ENCODE peak calls at places on chromosome 9, in nine cellular contexts. G, V, O, X, U, R, C, B and I are unnamed samples. For H3K9me3 and H3K4me1, the result is how much of the 10 kb centered on the place peaks cover.

GRCh38 chr9:123399803-123400378 is 43.9 kb downstream of the CRB2 start:
- DNase-seq in G (no peak), V (no peak), O (peak), X (peak), U (no peak), R (no peak), C (peak), B (peak), I (no peak)

GRCh38 chr9:132384376-132384775 is 22.3 kb downstream of the TTF1 start:
- DNase-seq in G (no peak), V (no peak), O (no peak), X (peak), U (no peak), R (no peak), C (no peak), B (no peak), I (no peak)

GRCh38 chr9:129239946-129240490 is 62.0 kb upstream of the IER5L start:
- DNase-seq in G (no peak), V (peak), O (no peak), X (no peak), U (peak), R (no peak), C (peak), B (no peak), I (peak)

GRCh38 chr9:134693011-134693410 is 51.4 kb downstream of the COL5A1 start:
- DNase-seq in G (no peak), V (no peak), O (no peak), X (no peak), U (no peak), R (no peak), C (peak), B (peak), I (peak)

GRCh38 chr9:107046692-107047091 is 183.7 kb downstream of the ZNF462 start:
- DNase-seq in G (no peak), V (no peak), O (no peak), X (peak), U (no peak), R (no peak), C (no peak), B (no peak), I (no peak)

GRCh38 chr9:81213456-81213855 is 475.9 kb downstream of the TLE1 start:
- DNase-seq in G (no peak), V (no peak), O (no peak), X (no peak), U (no peak), R (no peak), C (no peak), B (no peak), I (no peak)

GRCh38 chr9:125509476-125509875 is 197.5 kb downstream of the MAPKAP1 start:
- DNase-seq in G (no peak), V (no peak), O (no peak), X (no peak), U (no peak), R (no peak), C (no peak), B (no peak), I (no peak)

GRCh38 chr9:125397736-125398135 is 136.1 kb downstream of the GAPVD1 start:
- DNase-seq in G (no peak), V (no peak), O (no peak), X (no peak), U (no peak), R (no peak), C (peak), B (no peak), I (no peak)

GRCh38 chr9:31908158-31908890 is 476.1 kb upstream of the ACO1 start:
- DNase-seq in G (no peak), V (no peak), O (no peak), X (no peak), U (no peak), R (no peak), C (no peak), B (no peak), I (no peak)

GRCh38 chr9:15576350-15577050 is 23.7 kb downstream of the CCDC171 start:
- DNase-seq in G (no peak), V (no peak), O (no peak), X (no peak), U (no peak), R (no peak), C (no peak), B (no peak), I (no peak)

GRCh38 chr9:69602768-69603167 is 69.4 kb downstream of the APBA1 start:
- DNase-seq in G (no peak), V (no peak), O (no peak), X (no peak), U (no peak), R (no peak), C (no peak), B (no peak), I (no peak)

GRCh38 chr9:101254733-101255473 is 129.9 kb downstream of the BAAT start:
- DNase-seq in G (no peak), V (no peak), O (no peak), X (no peak), U (no peak), R (no peak), C (no peak), B (no peak), I (no peak)

GRCh38 chr9:102551346-102551745 is 443.8 kb upstream of the CYLC2 start:
- DNase-seq in G (no peak), V (no peak), O (no peak), X (no peak), U (no peak), R (no peak), C (no peak), B (no peak), I (no peak)
- H3K9me3 ChIP-seq in G (under half), V (under half), O (under half), X (under half), U (under half), R (under half), C (under half), B (under half), I (under half)

GRCh38 chr9:114478459-114478858 is 26.8 kb downstream of the WHRN start:
- DNase-seq in G (no peak), V (no peak), O (no peak), X (no peak), U (no peak), R (no peak), C (no peak), B (no peak), I (no peak)
- H3K4me1 ChIP-seq in G (under half), V (under half), O (under half), X (under half), U (under half), R (under half), C (under half), B (under half), I (under half)

GRCh38 chr9:118316831-118317230 is 612.6 kb downstream of the TLR4 start:
- DNase-seq in G (no peak), V (no peak), O (no peak), X (no peak), U (no peak), R (no peak), C (no peak), B (no peak), I (no peak)
- H3K9me3 ChIP-seq in G (under half), V (under half), O (under half), X (under half), U (under half), R (under half), C (under half), B (under half), I (under half)

DNA sequence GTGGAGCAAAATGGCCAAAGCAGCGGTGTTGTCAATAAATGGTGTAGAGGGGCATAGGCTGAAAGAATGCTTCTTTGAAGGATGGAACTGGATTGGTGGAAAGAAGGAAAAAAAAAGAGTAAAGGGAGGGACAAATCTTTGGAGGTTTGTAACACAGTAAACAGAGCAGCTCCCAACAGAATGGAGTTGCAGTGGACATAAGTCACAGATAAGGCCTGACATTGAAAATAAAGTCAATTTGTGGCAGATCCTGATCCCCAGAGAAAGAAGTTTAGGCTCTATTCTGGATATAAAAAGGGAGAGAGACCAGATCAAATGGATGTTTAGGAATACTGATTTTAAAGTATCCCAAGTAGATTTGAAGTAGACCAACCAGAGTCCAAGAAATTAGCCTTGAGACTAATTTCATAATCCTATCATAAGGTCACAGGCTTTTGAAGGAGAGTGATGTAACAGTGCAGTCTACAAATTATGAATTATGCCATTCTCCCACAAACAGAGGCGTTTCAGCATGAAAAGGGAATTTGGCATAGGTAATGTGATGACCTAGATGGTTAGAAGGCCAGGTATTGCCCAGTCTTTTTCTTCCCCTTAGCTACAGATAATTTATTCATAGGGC is 8.9 kb downstream of the ALDH1A1 start:
- DNase-seq in G (no peak), V (no peak), O (no peak), X (no peak), U (no peak), R (no peak), C (no peak), B (no peak), I (no peak)
- H3K4me1 ChIP-seq in G (under half), V (under half), O (under half), X (under half), U (under half), R (under half), C (under half), B (under half), I (under half)